ENCODE peak calls at places on chromosome 12, in five cellular contexts. K, Q, Z, N and V are unnamed samples.

GRCh38 chr12:119695034-119695433 is 27.1 kb downstream of the PRKAB1 start:
- DNase-seq in K (no peak), Q (no peak), Z (no peak), N (peak; percentile 21), V (peak; percentile 7)

GRCh38 chr12:120181991-120182631 is 12.4 kb downstream of the GCN1 start:
- DNase-seq in K (no peak), Q (no peak), Z (no peak), N (peak; percentile 75), V (no peak)

GRCh38 chr12:93318720-93319522 is 58.8 kb upstream of the NUDT4 start:
- DNase-seq in K (no peak), Q (no peak), Z (peak; percentile 25), N (no peak), V (no peak)

GRCh38 chr12:16218934-16219718 is 58.4 kb downstream of the SLC15A5 start:
- DNase-seq in K (no peak), Q (no peak), Z (no peak), N (no peak), V (no peak)

GRCh38 chr12:88552672-88553079 is 27.6 kb downstream of the KITLG start:
- DNase-seq in K (no peak), Q (no peak), Z (no peak), N (peak; percentile 90), V (no peak)

GRCh38 chr12:68481181-68481941 is 129.3 kb upstream of the RAP1B start:
- DNase-seq in K (no peak), Q (no peak), Z (no peak), N (peak; percentile 50), V (no peak)

GRCh38 chr12:111327474-111327873 is 41.4 kb downstream of the PHETA1 start:
- DNase-seq in K (no peak), Q (no peak), Z (no peak), N (no peak), V (no peak)

GRCh38 chr12:15728118-15728598 is 61.0 kb downstream of the EPS8 start:
- DNase-seq in K (peak; percentile 28), Q (no peak), Z (no peak), N (peak; percentile 85), V (no peak)

GRCh38 chr12:114612062-114612461 is 71.9 kb downstream of the TBX3 start:
- DNase-seq in K (no peak), Q (no peak), Z (no peak), N (no peak), V (no peak)

GRCh38 chr12:66714709-66715108 is 35.8 kb upstream of the GRIP1 start:
- DNase-seq in K (no peak), Q (no peak), Z (no peak), N (no peak), V (no peak)

GRCh38 chr12:10469701-10470100 is 16.5 kb upstream of the KLRC1 start:
- DNase-seq in K (no peak), Q (no peak), Z (no peak), N (no peak), V (no peak)

GRCh38 chr12:13088503-13088902 is 15.0 kb downstream of the GSG1 start:
- DNase-seq in K (no peak), Q (no peak), Z (no peak), N (no peak), V (no peak)

GRCh38 chr12:120971299-120972180 is 6.8 kb upstream of the HNF1A start:
- DNase-seq in K (peak; percentile 58), Q (no peak), Z (peak; percentile 96), N (peak; percentile 60), V (no peak)

GRCh38 chr12:113040722-113041168 is 15.8 kb upstream of the DTX1 start:
- DNase-seq in K (peak; percentile 59), Q (peak; percentile 87), Z (peak; percentile 74), N (peak; percentile 95), V (peak; percentile 84)

GRCh38 chr12:96233941-96234461 is 39.8 kb downstream of the ELK3 start:
- DNase-seq in K (no peak), Q (peak; percentile 74), Z (no peak), N (peak; percentile 45), V (peak; percentile 96)

GRCh38 chr12:24996820-24997219 is 47.9 kb upstream of the BCAT1 start:
- DNase-seq in K (no peak), Q (no peak), Z (no peak), N (no peak), V (no peak)

GRCh38 chr12:67534671-67535070 is 113.9 kb upstream of the DYRK2 start:
- DNase-seq in K (no peak), Q (no peak), Z (no peak), N (peak; percentile 83), V (no peak)

GRCh38 chr12:6295187-6295811 is 15.2 kb upstream of the PLEKHG6 start:
- DNase-seq in K (peak; percentile 69), Q (no peak), Z (no peak), N (peak; percentile 87), V (no peak)

GRCh38 chr12:66035289-66035961 is 95.1 kb downstream of the LLPH start:
- DNase-seq in K (peak; percentile 68), Q (no peak), Z (peak; percentile 69), N (peak; percentile 59), V (no peak)

GRCh38 chr12:92927436-92928116 is 1.5 kb downstream of the EEA1 start:
- DNase-seq in K (no peak), Q (no peak), Z (peak; percentile 45), N (peak; percentile 81), V (no peak)

GRCh38 chr12:124491856-124492420 is 75.5 kb downstream of the NCOR2 start:
- DNase-seq in K (no peak), Q (no peak), Z (no peak), N (no peak), V (no peak)

GRCh38 chr12:4648499-4649357 is at the start of the genes AKAP3 and NDUFA9:
- DNase-seq in K (peak; percentile 66), Q (peak; percentile 86), Z (peak; percentile 85), N (peak; percentile 88), V (peak; percentile 85)

GRCh38 chr12:69511469-69511868 is 41.3 kb downstream of the FRS2 start:
- DNase-seq in K (no peak), Q (no peak), Z (no peak), N (no peak), V (no peak)

GRCh38 chr12:110249105-110249504 is 31.9 kb upstream of the ATP2A2 start:
- DNase-seq in K (no peak), Q (no peak), Z (no peak), N (no peak), V (peak; percentile 33)

GRCh38 chr12:25248732-25249131 is 2.0 kb downstream of the KRAS start:
- DNase-seq in K (no peak), Q (no peak), Z (no peak), N (no peak), V (no peak)

GRCh38 chr12:48189331-48190125 is 6.1 kb downstream of the CCDC184 start:
- DNase-seq in K (peak; percentile 57), Q (no peak), Z (peak; percentile 75), N (peak; percentile 67), V (peak; percentile 70)

GRCh38 chr12:16062611-16063010 is 151.5 kb downstream of the DERA start:
- DNase-seq in K (no peak), Q (no peak), Z (peak; percentile 80), N (peak; percentile 69), V (no peak)

GRCh38 chr12:91327889-91328288 is 145.3 kb upstream of the DCN start:
- DNase-seq in K (no peak), Q (no peak), Z (no peak), N (no peak), V (no peak)